ENCODE peak calls at places on chromosome X, in seven cellular contexts. C is endodermal cell, L is breast epithelium, F is right lobe of liver, D is kidney, I is pancreas, Z is SJCRH30. M is an unnamed sample.

GRCh38 chrX:105463483-105463882 is 243.0 kb upstream of the TEX13A start:
- DNase-seq in C (no peak), L (no peak), F (no peak), D (no peak), I (no peak), Z (no peak), M (no peak)

GRCh38 chrX:545488-545887 is 85.1 kb upstream of the SHOX start:
- DNase-seq in C (no peak), L (no peak), F (no peak), D (no peak), I (no peak), Z (no peak), M (peak; percentile 71)

GRCh38 chrX:319579-320125 is 1.1 kb upstream of the GTPBP6 start:
- DNase-seq in C (no peak), L (no peak), F (peak; percentile 48), D (peak; percentile 87), I (peak; percentile 72), Z (no peak), M (peak; percentile 70)

GRCh38 chrX:43809463-43809862 is 72.8 kb downstream of the MAOB start:
- DNase-seq in C (no peak), L (no peak), F (no peak), D (no peak), I (no peak), Z (no peak), M (no peak)

GRCh38 chrX:111164728-111165127 is 68.7 kb downstream of the PAK3 start:
- DNase-seq in C (no peak), L (no peak), F (no peak), D (no peak), I (no peak), Z (peak; percentile 67), M (no peak)

GRCh38 chrX:130100180-130100579 is 10.1 kb downstream of the ELF4 start:
- DNase-seq in C (no peak), L (no peak), F (no peak), D (peak; percentile 81), I (no peak), Z (no peak), M (peak; percentile 83)

GRCh38 chrX:20653070-20653469 is 386.4 kb upstream of the RPS6KA3 start:
- DNase-seq in C (no peak), L (no peak), F (no peak), D (no peak), I (no peak), Z (no peak), M (no peak)

GRCh38 chrX:19990225-19990518 is 689 bp downstream of the BCLAF3 start:
- DNase-seq in C (no peak), L (no peak), F (no peak), D (no peak), I (no peak), Z (no peak), M (no peak)

GRCh38 chrX:11499076-11500044 is 166.4 kb downstream of the ARHGAP6 start:
- DNase-seq in C (no peak), L (no peak), F (no peak), D (no peak), I (no peak), Z (peak; percentile 23), M (no peak)

GRCh38 chrX:71301195-71301924 is at the start of gene ITGB1BP2:
- DNase-seq in C (no peak), L (no peak), F (no peak), D (no peak), I (no peak), Z (peak; percentile 69), M (peak; percentile 34)

GRCh38 chrX:367866-368265 is 18.8 kb downstream of the PPP2R3B start:
- DNase-seq in C (no peak), L (no peak), F (no peak), D (peak; percentile 68), I (peak; percentile 10), Z (peak; percentile 20), M (no peak)

GRCh38 chrX:2596856-2597255 is 94.2 kb upstream of the CD99 start:
- DNase-seq in C (no peak), L (no peak), F (no peak), D (no peak), I (no peak), Z (no peak), M (no peak)

GRCh38 chrX:134896194-134896593 is 94.6 kb upstream of the SMIM10 start:
- DNase-seq in C (no peak), L (no peak), F (no peak), D (no peak), I (no peak), Z (no peak), M (no peak)

GRCh38 chrX:69150294-69150960 is 14.8 kb downstream of the PJA1 start:
- DNase-seq in C (peak; percentile 85), L (no peak), F (no peak), D (no peak), I (no peak), Z (no peak), M (no peak)

GRCh38 chrX:137929951-137930350 is 364.0 kb downstream of the ZIC3 start:
- DNase-seq in C (no peak), L (no peak), F (no peak), D (no peak), I (no peak), Z (no peak), M (no peak)

DNA sequence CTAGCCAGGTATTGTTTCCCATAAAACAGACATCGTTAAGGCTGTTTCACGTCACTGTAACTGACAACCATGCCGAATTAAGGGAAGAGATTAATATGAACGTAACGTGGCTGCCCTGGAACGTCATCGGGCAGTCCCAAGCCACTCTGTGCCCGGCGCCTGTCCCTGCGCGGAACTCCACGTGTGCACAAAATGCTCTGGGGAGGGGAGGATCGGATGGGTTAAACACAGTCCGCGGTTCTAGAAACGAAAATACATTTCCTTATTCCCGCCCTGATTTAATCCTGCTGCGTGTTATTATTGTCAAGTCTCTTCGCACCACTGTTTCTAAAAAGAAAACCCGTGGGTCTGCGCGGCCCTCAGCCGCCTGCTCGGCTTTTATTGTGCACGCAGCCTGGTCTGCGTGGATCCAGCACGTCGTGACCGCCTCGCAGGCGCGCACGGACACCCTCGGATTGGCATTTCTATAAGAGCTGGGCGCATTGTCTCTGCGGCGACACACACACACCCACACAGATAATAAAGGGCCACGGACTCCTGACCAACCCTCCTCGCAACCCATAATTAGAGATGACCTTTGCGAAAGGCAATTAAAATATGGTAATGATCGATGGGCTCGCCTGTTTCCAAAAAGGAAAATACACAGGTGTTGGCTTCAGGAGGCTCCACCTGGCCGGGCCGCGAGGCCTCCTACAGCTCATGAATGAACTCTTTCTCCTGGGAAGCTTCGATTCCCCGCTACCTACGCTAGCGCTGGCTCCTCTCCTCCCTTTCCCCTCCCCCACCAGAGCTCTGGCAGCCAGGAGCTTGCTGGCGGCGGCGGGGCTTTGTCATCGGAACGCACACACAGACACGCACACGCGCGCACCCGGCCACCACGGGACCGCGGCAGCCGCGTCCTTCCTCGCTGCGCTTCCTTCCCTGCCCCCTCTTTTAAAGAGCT is 69.8 kb upstream of the BCOR start:
- DNase-seq in C (peak; percentile 90), L (no peak), F (peak; percentile 31), D (no peak), I (peak; percentile 61), Z (peak; percentile 31), M (peak; percentile 85)
- H3K4me1 ChIP-seq in C (no peaks in the 10 kb centered on the region), L (no peaks in the 10 kb centered on the region), F (peaks cover 8% of the 10 kb centered on the region), D (peaks cover 8% of the 10 kb centered on the region), I (no peaks in the 10 kb centered on the region), Z (no peaks in the 10 kb centered on the region), M (no peaks in the 10 kb centered on the region)

DNA sequence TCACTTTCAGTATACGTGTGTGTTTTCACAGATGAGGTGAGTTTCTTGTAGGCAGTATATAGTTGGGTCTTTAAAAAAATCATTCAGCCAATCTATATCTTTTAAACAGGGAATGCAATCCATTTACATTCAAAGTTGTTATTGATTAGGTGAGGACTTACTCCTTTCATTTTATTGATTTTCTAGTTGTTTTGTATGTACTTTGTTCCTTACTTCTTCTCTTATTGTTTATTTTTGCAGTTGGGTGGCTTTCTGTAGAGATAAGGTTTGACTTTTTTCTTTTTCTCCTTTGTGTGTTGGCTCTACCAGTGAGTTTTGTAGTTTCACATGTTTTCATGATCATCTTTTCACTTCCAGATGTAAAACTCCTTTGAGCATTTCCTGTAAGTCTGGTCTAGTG is 83.1 kb downstream of the MAGED1 start:
- DNase-seq in C (no peak), L (no peak), F (no peak), D (no peak), I (no peak), Z (no peak), M (no peak)
- H3K27ac ChIP-seq in C (no peak overlapping the region), L (no peak overlapping the region), F (no peak overlapping the region), D (no peak overlapping the region), I (no peak overlapping the region), Z (no peak overlapping the region), M (no peak overlapping the region)

GRCh38 chrX:66021758-66022741 is 17.8 kb downstream of the VSIG4 start:
- DNase-seq in C (no peak), L (no peak), F (no peak), D (no peak), I (no peak), Z (no peak), M (no peak)

GRCh38 chrX:66022742-66023725 is 16.8 kb downstream of the VSIG4 start:
- DNase-seq in C (peak; percentile 52), L (no peak), F (no peak), D (no peak), I (no peak), Z (peak; percentile 27), M (no peak)

GRCh38 chrX:66019974-66020373 is 19.9 kb downstream of the VSIG4 start:
- DNase-seq in C (no peak), L (no peak), F (no peak), D (no peak), I (no peak), Z (no peak), M (no peak)

GRCh38 chrX:66020578-66021406 is 19.1 kb downstream of the VSIG4 start:
- DNase-seq in C (no peak), L (no peak), F (no peak), D (no peak), I (no peak), Z (no peak), M (no peak)

DNA sequence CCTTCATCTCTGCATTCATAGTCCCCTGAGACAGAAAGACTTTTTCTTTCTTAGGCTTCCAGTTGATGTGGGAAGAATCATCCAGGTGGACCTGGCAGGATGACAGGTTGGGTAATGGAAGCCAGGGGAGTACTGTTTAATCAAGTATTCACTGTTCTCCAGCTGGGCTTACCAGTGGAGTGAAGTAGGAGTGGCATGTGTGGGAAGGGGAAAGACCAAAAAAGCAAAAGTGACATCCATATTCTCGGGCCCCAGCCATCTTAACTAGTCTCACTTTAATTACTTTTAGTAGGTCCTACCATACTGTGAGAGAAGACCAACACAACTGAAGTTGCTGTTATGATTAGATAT is 18.5 kb downstream of the VSIG4 start:
- DNase-seq in C (no peak), L (no peak), F (no peak), D (no peak), I (no peak), Z (no peak), M (no peak)
- H3K4me1 ChIP-seq in C (no peaks in the 10 kb centered on the region), L (no peaks in the 10 kb centered on the region), F (no peaks in the 10 kb centered on the region), D (no peaks in the 10 kb centered on the region), I (no peaks in the 10 kb centered on the region), Z (no peaks in the 10 kb centered on the region), M (no peaks in the 10 kb centered on the region)

GRCh38 chrX:31420711-31421151 is 348.9 kb upstream of the FTHL17 start:
- DNase-seq in C (no peak), L (no peak), F (no peak), D (no peak), I (no peak), Z (no peak), M (no peak)

GRCh38 chrX:31423575-31424284 is 351.9 kb upstream of the FTHL17 start:
- DNase-seq in C (peak; percentile 65), L (no peak), F (no peak), D (no peak), I (no peak), Z (peak; percentile 83), M (no peak)

GRCh38 chrX:31420302-31420701 is 348.5 kb upstream of the FTHL17 start:
- DNase-seq in C (no peak), L (no peak), F (no peak), D (no peak), I (no peak), Z (no peak), M (no peak)

GRCh38 chrX:31421441-31421840 is 349.6 kb upstream of the FTHL17 start:
- DNase-seq in C (no peak), L (no peak), F (no peak), D (no peak), I (no peak), Z (no peak), M (no peak)
- H3K27ac ChIP-seq in C (no peak overlapping the region), L (no peak overlapping the region), F (no peak overlapping the region), D (no peak overlapping the region), I (no peak overlapping the region), Z (no peak overlapping the region), M (no peak overlapping the region)